ENCODE peak calls at places on chromosome 12, in ten cellular contexts. A, V, X, W, M, P, Q, S, B and H are unnamed samples.

GRCh38 chr12:90338365-90338764 is 616.6 kb downstream of the CCER1 start:
- DNase-seq in P (no peak), B (no peak), Q (no peak), M (no peak), S (peak), V (no peak), W (no peak), A (no peak), X (no peak), H (no peak)

GRCh38 chr12:12387521-12387920 is 30.6 kb downstream of the BORCS5 start:
- DNase-seq in V (peak), S (no peak), W (no peak), M (no peak), P (no peak), Q (no peak), B (no peak), X (no peak), A (no peak), H (no peak)

GRCh38 chr12:85821759-85822158 is 14.4 kb downstream of the RASSF9 start:
- DNase-seq in S (no peak), M (no peak), P (no peak), W (no peak), V (no peak), X (no peak), A (no peak), B (no peak), Q (no peak), H (no peak)

GRCh38 chr12:45336331-45336730 is 120.4 kb downstream of the ANO6 start:
- DNase-seq in P (no peak), B (no peak), A (no peak), V (peak), X (no peak), M (no peak), Q (no peak), S (no peak), W (no peak), H (peak)

GRCh38 chr12:5568325-5568981 is 136.5 kb downstream of the NTF3 start:
- DNase-seq in S (peak), A (no peak), M (no peak), Q (no peak), W (no peak), X (no peak), P (no peak), V (no peak), B (no peak), H (no peak)

GRCh38 chr12:46657416-46658411 is 168.1 kb downstream of the SLC38A4 start:
- DNase-seq in A (no peak), W (no peak), V (no peak), B (no peak), M (no peak), P (no peak), S (no peak), X (no peak), Q (no peak), H (no peak)

GRCh38 chr12:121092034-121092433 is 40.6 kb upstream of the P2RX7 start:
- DNase-seq in S (no peak), X (no peak), W (no peak), Q (no peak), A (no peak), B (no peak), P (no peak), M (no peak), V (no peak), H (no peak)

GRCh38 chr12:105611340-105611739 is 280.8 kb downstream of the C12orf75 start:
- DNase-seq in V (no peak), Q (no peak), B (no peak), W (no peak), A (no peak), S (no peak), X (no peak), M (no peak), P (no peak), H (no peak)